ENCODE peak calls at places on chromosomes 1 and 21, in eight cellular contexts. X is mammary epithelial cell, E is AG04450, N is GM10248, T is NB4, Y is right atrium auricular region, F is HL-60, J is HFFc6. Z is an unnamed sample.

GRCh38 chr21:36129219-36129618 is 5.7 kb upstream of the CBR3 start:
- DNase-seq in X (no peak), F (no peak), Y (no peak), T (peak), E (no peak), J (no peak), N (no peak), Z (no peak)

GRCh38 chr1:243851129-243851756 is 1.2 kb upstream of the AKT3 start:
- DNase-seq in J (peak), E (no peak), N (no peak), Y (peak), F (no peak), X (peak), T (no peak), Z (no peak)

GRCh38 chr1:68111804-68112436 is 61.5 kb upstream of the DIRAS3 start:
- DNase-seq in F (no peak), T (peak), Y (no peak), E (peak), J (peak), N (no peak), X (peak), Z (no peak)

GRCh38 chr1:193183019-193183643 is 3.3 kb downstream of the B3GALT2 start:
- DNase-seq in X (peak), T (peak), N (peak), J (peak), Y (no peak), F (peak), E (peak), Z (no peak)

GRCh38 chr1:55623339-55623738 is 408.2 kb upstream of the USP24 start:
- DNase-seq in T (no peak), F (no peak), E (peak), J (no peak), X (no peak), Y (peak), N (no peak), Z (no peak)

GRCh38 chr21:34835526-34835925 is 166.7 kb downstream of the CLIC6 start:
- DNase-seq in T (peak), E (no peak), N (no peak), F (peak), X (no peak), Y (peak), J (no peak), Z (no peak)

GRCh38 chr1:206489980-206490534 is 17.3 kb upstream of the RASSF5 start:
- DNase-seq in Y (peak), E (no peak), T (peak), X (peak), N (peak), F (no peak), J (peak), Z (peak)

GRCh38 chr1:116150368-116150767 is 39.2 kb downstream of the MAB21L3 start:
- DNase-seq in Y (no peak), F (no peak), X (no peak), N (no peak), T (no peak), E (no peak), J (no peak), Z (no peak)

GRCh38 chr1:225537554-225538251 is 109.9 kb upstream of the LBR start:
- DNase-seq in Y (no peak), N (no peak), E (no peak), F (no peak), J (no peak), X (no peak), T (no peak), Z (no peak)

GRCh38 chr1:175354080-175354479 is 161.5 kb upstream of the KIAA0040 start:
- DNase-seq in J (no peak), E (no peak), T (no peak), F (no peak), N (no peak), Y (no peak), X (peak), Z (no peak)

GRCh38 chr1:180501865-180502360 is 464 bp downstream of the ACBD6 start:
- DNase-seq in T (no peak), J (peak), E (no peak), F (no peak), X (peak), N (peak), Y (peak), Z (no peak)

GRCh38 chr21:37257526-37257966 is 9.6 kb downstream of the VPS26C start:
- DNase-seq in E (no peak), J (peak), N (no peak), F (peak), T (peak), Y (no peak), X (no peak), Z (no peak)
- TF ChIP-seq CTCF in E (no peak), J (no peak), N (no peak), F (no peak), T (no peak), Y (no peak), X (no peak), Z (no peak)

GRCh38 chr1:195584870-195585624 is 1023.2 kb downstream of the KCNT2 start:
- DNase-seq in T (no peak), X (peak), J (no peak), Y (no peak), F (no peak), N (no peak), E (no peak), Z (no peak)

GRCh38 chr1:195577748-195578147 is 1030.5 kb downstream of the KCNT2 start:
- DNase-seq in F (no peak), Y (no peak), J (no peak), T (no peak), E (no peak), N (no peak), X (no peak), Z (no peak)

GRCh38 chr1:195580988-195581387 is 1027.3 kb downstream of the KCNT2 start:
- DNase-seq in T (peak), F (no peak), J (no peak), X (no peak), Y (no peak), N (no peak), E (no peak), Z (no peak)
- TF ChIP-seq CTCF in T (no peak), F (no peak), J (peak), X (peak), Y (no peak), N (no peak), E (peak), Z (no peak)

GRCh38 chr1:203905275-203905674 is 43.9 kb downstream of the SNRPE start:
- DNase-seq in X (no peak), E (no peak), J (no peak), T (no peak), Y (no peak), F (no peak), N (no peak), Z (no peak)

GRCh38 chr1:203913045-203913444 is 51.6 kb downstream of the SNRPE start:
- DNase-seq in Y (no peak), T (no peak), J (no peak), X (no peak), N (no peak), F (no peak), E (no peak), Z (no peak)

GRCh38 chr1:203906932-203907331 is 45.5 kb downstream of the SNRPE start:
- DNase-seq in X (peak), J (peak), N (no peak), Y (no peak), E (peak), F (peak), T (peak), Z (no peak)

GRCh38 chr1:203911806-203912205 is 50.4 kb downstream of the SNRPE start:
- DNase-seq in Y (no peak), F (no peak), X (no peak), T (no peak), E (no peak), J (no peak), N (no peak), Z (no peak)

GRCh38 chr1:203907901-203908300 is 46.5 kb downstream of the SNRPE start:
- DNase-seq in Y (no peak), E (no peak), N (no peak), X (no peak), F (no peak), T (no peak), J (no peak), Z (no peak)
- TF ChIP-seq CTCF in Y (no peak), E (no peak), N (no peak), X (no peak), F (no peak), T (no peak), J (no peak), Z (no peak)

GRCh38 chr21:46208761-46209721 is 19.5 kb downstream of the LSS start:
- DNase-seq in X (no peak), Y (no peak), F (no peak), J (no peak), N (no peak), T (no peak), E (no peak), Z (no peak)

GRCh38 chr21:46211376-46211775 is 17.2 kb downstream of the LSS start:
- DNase-seq in N (no peak), F (no peak), T (no peak), E (no peak), Y (no peak), J (no peak), X (no peak), Z (no peak)

GRCh38 chr21:46212721-46213484 is 15.7 kb downstream of the LSS start:
- DNase-seq in X (no peak), N (no peak), F (no peak), J (no peak), E (no peak), T (no peak), Y (no peak), Z (no peak)

GRCh38 chr21:46211786-46212720 is 16.5 kb downstream of the LSS start:
- DNase-seq in X (peak), N (no peak), F (no peak), Y (no peak), T (no peak), J (no peak), E (no peak), Z (no peak)

GRCh38 chr21:46210378-46211136 is 18.0 kb downstream of the LSS start:
- DNase-seq in E (no peak), Y (no peak), N (no peak), X (no peak), J (no peak), F (no peak), T (peak), Z (no peak)
- TF ChIP-seq CTCF in E (no peak), Y (no peak), N (no peak), X (no peak), J (peak), F (no peak), T (peak), Z (no peak)

Z was measured in CD8-positive, alpha-beta T cell.